ENCODE peak calls at places on chromosomes 4 and X, in six cellular contexts. One of them, this sample, is unnamed.

GRCh38 chrX:80246273-80246672 is 174.0 kb upstream of the TENT5D start:
- DNase-seq in sigmoid colon: no peak
- DNase-seq in fibroblast of mammary gland: peak
- DNase-seq in aorta: no peak
- DNase-seq in adipocyte: no peak
- DNase-seq in RWPE2: no peak
- DNase-seq in this sample: no peak

GRCh38 chr4:786861-787300 is 39.0 kb downstream of the CPLX1 start:
- DNase-seq in sigmoid colon: peak
- DNase-seq in aorta: peak
- DNase-seq in RWPE2: no peak
- DNase-seq in fibroblast of mammary gland: no peak
- DNase-seq in adipocyte: no peak
- DNase-seq in this sample: no peak

GRCh38 chr4:38581708-38582107 is 82.3 kb upstream of the KLF3 start:
- DNase-seq in sigmoid colon: no peak
- DNase-seq in aorta: no peak
- DNase-seq in RWPE2: no peak
- DNase-seq in adipocyte: no peak
- DNase-seq in fibroblast of mammary gland: no peak
- DNase-seq in this sample: no peak

GRCh38 chr4:48342559-48342878 is 1.2 kb downstream of the SLAIN2 start:
- DNase-seq in adipocyte: peak
- DNase-seq in sigmoid colon: no peak
- DNase-seq in aorta: no peak
- DNase-seq in RWPE2: no peak
- DNase-seq in fibroblast of mammary gland: no peak
- DNase-seq in this sample: no peak

GRCh38 chr4:60500860-60501259 is 699.3 kb upstream of the ADGRL3 start:
- DNase-seq in aorta: no peak
- DNase-seq in adipocyte: peak
- DNase-seq in RWPE2: no peak
- DNase-seq in sigmoid colon: no peak
- DNase-seq in fibroblast of mammary gland: no peak
- DNase-seq in this sample: no peak

GRCh38 chrX:2490634-2491033 is 10.1 kb downstream of the DHRSX start:
- DNase-seq in fibroblast of mammary gland: no peak
- DNase-seq in RWPE2: peak
- DNase-seq in aorta: no peak
- DNase-seq in adipocyte: no peak
- DNase-seq in sigmoid colon: no peak
- DNase-seq in this sample: no peak

GRCh38 chr4:186249785-186250739 is 15.9 kb upstream of the F11 start:
- DNase-seq in sigmoid colon: no peak
- DNase-seq in aorta: no peak
- DNase-seq in fibroblast of mammary gland: peak
- DNase-seq in adipocyte: peak
- DNase-seq in RWPE2: no peak
- DNase-seq in this sample: peak

GRCh38 chr4:16693040-16693506 is 205.4 kb downstream of the LDB2 start:
- DNase-seq in sigmoid colon: peak
- DNase-seq in aorta: no peak
- DNase-seq in adipocyte: no peak
- DNase-seq in fibroblast of mammary gland: peak
- DNase-seq in RWPE2: no peak
- DNase-seq in this sample: no peak

GRCh38 chr4:126761947-126762650 is 870.7 kb upstream of the INTU start:
- DNase-seq in sigmoid colon: no peak
- DNase-seq in RWPE2: no peak
- DNase-seq in aorta: no peak
- DNase-seq in fibroblast of mammary gland: no peak
- DNase-seq in adipocyte: no peak
- DNase-seq in this sample: no peak

GRCh38 chr4:68953056-68953455 is 1.5 kb upstream of the UGT2A3 start:
- DNase-seq in RWPE2: no peak
- DNase-seq in sigmoid colon: no peak
- DNase-seq in fibroblast of mammary gland: no peak
- DNase-seq in aorta: no peak
- DNase-seq in adipocyte: no peak
- DNase-seq in this sample: no peak

GRCh38 chr4:71187399-71188196 is 151.2 kb upstream of the SLC4A4 start:
- DNase-seq in fibroblast of mammary gland: no peak
- DNase-seq in adipocyte: peak
- DNase-seq in RWPE2: no peak
- DNase-seq in sigmoid colon: peak
- DNase-seq in aorta: peak
- DNase-seq in this sample: no peak

GRCh38 chrX:71652405-71652804 is 14.9 kb upstream of the LOC101059915 start:
- DNase-seq in sigmoid colon: no peak
- DNase-seq in RWPE2: no peak
- DNase-seq in aorta: no peak
- DNase-seq in fibroblast of mammary gland: peak
- DNase-seq in adipocyte: peak
- DNase-seq in this sample: peak

GRCh38 chr4:52894408-52894807 is 32.3 kb downstream of the RASL11B start:
- DNase-seq in RWPE2: no peak
- DNase-seq in sigmoid colon: no peak
- DNase-seq in aorta: no peak
- DNase-seq in adipocyte: peak
- DNase-seq in fibroblast of mammary gland: peak
- DNase-seq in this sample: peak

GRCh38 chrX:129043138-129043537 is 480.2 kb downstream of the SMARCA1 start:
- DNase-seq in aorta: no peak
- DNase-seq in fibroblast of mammary gland: no peak
- DNase-seq in sigmoid colon: no peak
- DNase-seq in adipocyte: no peak
- DNase-seq in RWPE2: no peak
- DNase-seq in this sample: no peak
- H3K4me3 ChIP-seq in aorta: no peak
- H3K4me3 ChIP-seq in fibroblast of mammary gland: no peak
- H3K4me3 ChIP-seq in sigmoid colon: no peak
- H3K4me3 ChIP-seq in adipocyte: no peak
- H3K4me3 ChIP-seq in RWPE2: no peak
- H3K4me3 ChIP-seq in this sample: no peak

DNA sequence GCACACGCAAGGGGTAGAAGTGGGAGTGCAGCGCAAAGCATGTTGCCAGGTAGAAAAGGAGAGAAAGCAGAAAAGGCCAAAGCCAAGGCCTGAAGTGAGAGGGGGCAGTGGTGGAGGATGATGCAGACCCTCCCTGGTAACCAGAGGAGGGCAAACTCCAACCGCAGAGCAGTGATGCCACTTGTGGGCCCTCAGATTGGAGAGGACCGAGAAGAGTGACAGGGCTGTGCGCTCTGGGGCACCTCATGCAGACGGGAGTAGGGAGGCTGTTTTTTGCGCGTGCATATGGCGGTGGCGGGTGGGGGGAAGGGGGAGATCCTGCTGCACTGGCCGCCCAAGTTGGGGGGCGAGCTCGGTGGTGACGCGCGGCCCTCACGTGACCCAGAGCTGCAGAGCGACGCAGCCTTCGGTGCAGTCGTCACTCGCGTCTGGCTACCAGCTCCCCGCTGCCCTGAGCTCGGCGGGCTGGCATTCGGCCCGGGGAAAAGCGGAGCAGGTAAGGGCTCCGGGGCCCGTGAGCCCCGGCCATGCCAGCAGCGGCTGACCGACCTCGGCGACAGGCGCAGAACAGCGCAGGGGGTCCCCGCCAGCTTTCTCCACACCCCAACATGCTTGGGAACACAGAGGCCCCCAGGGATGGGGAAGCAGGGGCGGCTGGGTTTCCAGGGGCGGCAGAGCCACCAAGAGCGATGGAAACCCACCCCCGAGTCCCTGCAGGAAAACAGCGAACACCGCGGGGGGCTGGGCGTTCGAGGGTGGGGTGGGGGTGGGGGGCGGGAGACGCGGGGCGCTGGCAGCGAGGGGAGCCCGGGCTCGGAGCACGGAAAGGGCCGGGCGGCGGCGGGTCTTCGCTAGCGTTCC is at the start of gene BEX3:
- DNase-seq in fibroblast of mammary gland: peak
- DNase-seq in adipocyte: peak
- DNase-seq in aorta: peak
- DNase-seq in sigmoid colon: peak
- DNase-seq in RWPE2: no peak
- DNase-seq in this sample: peak
- H3K4me3 ChIP-seq in fibroblast of mammary gland: peak
- H3K4me3 ChIP-seq in adipocyte: peak
- H3K4me3 ChIP-seq in aorta: peak
- H3K4me3 ChIP-seq in sigmoid colon: peak
- H3K4me3 ChIP-seq in RWPE2: peak
- H3K4me3 ChIP-seq in this sample: peak

GRCh38 chr4:120130786-120131185 is 64.1 kb upstream of the MAD2L1 start:
- DNase-seq in adipocyte: no peak
- DNase-seq in RWPE2: no peak
- DNase-seq in sigmoid colon: no peak
- DNase-seq in fibroblast of mammary gland: no peak
- DNase-seq in aorta: no peak
- DNase-seq in this sample: no peak
- H3K4me3 ChIP-seq in adipocyte: no peak
- H3K4me3 ChIP-seq in RWPE2: no peak
- H3K4me3 ChIP-seq in sigmoid colon: no peak
- H3K4me3 ChIP-seq in fibroblast of mammary gland: no peak
- H3K4me3 ChIP-seq in aorta: no peak
- H3K4me3 ChIP-seq in this sample: no peak

GRCh38 chr4:75564023-75564422 is 8.2 kb downstream of the ODAPH start:
- DNase-seq in sigmoid colon: no peak
- DNase-seq in fibroblast of mammary gland: no peak
- DNase-seq in RWPE2: no peak
- DNase-seq in aorta: no peak
- DNase-seq in adipocyte: no peak
- DNase-seq in this sample: no peak
- H3K4me3 ChIP-seq in sigmoid colon: no peak
- H3K4me3 ChIP-seq in fibroblast of mammary gland: no peak
- H3K4me3 ChIP-seq in RWPE2: no peak
- H3K4me3 ChIP-seq in aorta: no peak
- H3K4me3 ChIP-seq in adipocyte: no peak
- H3K4me3 ChIP-seq in this sample: no peak

GRCh38 chrX:150558424-150558823 is 10.0 kb upstream of the MTM1 start:
- DNase-seq in RWPE2: no peak
- DNase-seq in aorta: no peak
- DNase-seq in adipocyte: no peak
- DNase-seq in sigmoid colon: no peak
- DNase-seq in fibroblast of mammary gland: no peak
- DNase-seq in this sample: no peak
- H3K4me3 ChIP-seq in RWPE2: no peak
- H3K4me3 ChIP-seq in aorta: no peak
- H3K4me3 ChIP-seq in adipocyte: no peak
- H3K4me3 ChIP-seq in sigmoid colon: no peak
- H3K4me3 ChIP-seq in fibroblast of mammary gland: no peak
- H3K4me3 ChIP-seq in this sample: no peak

DNA sequence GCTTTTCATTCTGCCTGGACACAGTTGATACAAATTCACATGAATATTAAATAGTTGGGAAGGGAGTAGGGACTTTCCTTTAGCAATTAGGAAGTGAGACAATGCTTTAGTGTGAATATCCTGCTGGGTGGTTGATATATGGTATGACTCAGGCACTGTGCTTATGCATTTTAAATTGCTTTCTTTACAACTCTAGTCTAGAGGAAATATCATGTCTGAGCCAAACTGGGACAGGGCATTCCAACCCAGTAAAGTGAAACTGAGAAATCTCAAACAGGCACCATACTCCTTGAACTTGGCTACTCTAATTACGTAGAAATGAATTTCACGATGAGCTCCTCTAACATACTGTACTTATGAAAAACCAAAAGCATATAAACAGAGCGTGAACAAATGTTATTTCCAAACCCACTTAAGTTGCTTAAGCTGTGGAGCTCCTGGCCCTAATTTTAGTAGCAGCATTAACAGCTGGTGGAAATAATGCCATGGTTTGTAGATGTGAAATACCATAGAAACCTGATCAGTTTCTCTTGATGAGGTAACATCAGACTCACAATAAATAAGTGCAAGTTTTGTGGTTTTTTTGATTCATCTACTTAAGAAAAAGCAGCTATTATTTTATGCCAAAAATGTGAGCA is 242.9 kb upstream of the GK2 start:
- DNase-seq in fibroblast of mammary gland: peak
- DNase-seq in adipocyte: peak
- DNase-seq in sigmoid colon: no peak
- DNase-seq in RWPE2: no peak
- DNase-seq in aorta: no peak
- DNase-seq in this sample: peak
- H3K4me3 ChIP-seq in fibroblast of mammary gland: no peak
- H3K4me3 ChIP-seq in adipocyte: peak
- H3K4me3 ChIP-seq in sigmoid colon: no peak
- H3K4me3 ChIP-seq in RWPE2: no peak
- H3K4me3 ChIP-seq in aorta: no peak
- H3K4me3 ChIP-seq in this sample: no peak

DNA sequence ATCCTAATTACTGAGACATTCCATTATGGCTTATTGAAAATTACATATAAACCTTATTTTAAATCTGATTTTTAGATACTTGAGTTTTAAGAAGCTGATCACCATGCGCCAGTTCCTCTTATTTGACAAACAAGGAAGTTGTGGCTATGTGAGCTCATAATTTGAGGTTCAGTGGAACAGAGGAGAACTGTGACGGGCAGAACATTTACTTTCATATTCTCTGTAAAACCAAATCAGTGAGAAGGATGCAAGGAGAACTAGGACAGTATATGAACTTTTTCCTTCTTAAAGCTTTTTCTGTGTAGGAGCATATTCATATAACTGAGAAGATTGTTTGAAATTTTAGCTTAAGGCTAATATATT is 25.3 kb downstream of the STIM2 start:
- DNase-seq in aorta: no peak
- DNase-seq in fibroblast of mammary gland: no peak
- DNase-seq in sigmoid colon: no peak
- DNase-seq in RWPE2: no peak
- DNase-seq in adipocyte: no peak
- DNase-seq in this sample: no peak
- H3K4me3 ChIP-seq in aorta: no peak
- H3K4me3 ChIP-seq in fibroblast of mammary gland: no peak
- H3K4me3 ChIP-seq in sigmoid colon: no peak
- H3K4me3 ChIP-seq in RWPE2: no peak
- H3K4me3 ChIP-seq in adipocyte: no peak
- H3K4me3 ChIP-seq in this sample: no peak

GRCh38 chr4:24912252-24913098 is at the start of gene CCDC149:
- DNase-seq in fibroblast of mammary gland: peak
- DNase-seq in adipocyte: peak
- DNase-seq in aorta: peak
- DNase-seq in sigmoid colon: peak
- DNase-seq in RWPE2: peak
- DNase-seq in this sample: peak
- H3K4me3 ChIP-seq in fibroblast of mammary gland: peak
- H3K4me3 ChIP-seq in adipocyte: peak
- H3K4me3 ChIP-seq in aorta: peak
- H3K4me3 ChIP-seq in sigmoid colon: peak
- H3K4me3 ChIP-seq in RWPE2: peak
- H3K4me3 ChIP-seq in this sample: peak

GRCh38 chrX:82058728-82059127 is 856.8 kb downstream of the SH3BGRL start:
- DNase-seq in adipocyte: no peak
- DNase-seq in RWPE2: no peak
- DNase-seq in fibroblast of mammary gland: no peak
- DNase-seq in aorta: no peak
- DNase-seq in sigmoid colon: no peak
- DNase-seq in this sample: no peak
- H3K4me3 ChIP-seq in adipocyte: no peak
- H3K4me3 ChIP-seq in RWPE2: no peak
- H3K4me3 ChIP-seq in fibroblast of mammary gland: no peak
- H3K4me3 ChIP-seq in aorta: no peak
- H3K4me3 ChIP-seq in sigmoid colon: no peak
- H3K4me3 ChIP-seq in this sample: no peak